ENCODE peak calls at places on chromosome X, in six cellular contexts. Y, K, V, U, S and L are unnamed samples.

GRCh38 chrX:45758738-45759397 is 558.2 kb upstream of the DIPK2B start:
- DNase-seq in Y (no peak), K (no peak), V (no peak), U (peak), S (peak), L (no peak)

GRCh38 chrX:110678591-110678990 is 117.0 kb downstream of the CHRDL1 start:
- DNase-seq in Y (no peak), K (no peak), V (no peak), U (no peak), S (no peak), L (no peak)

GRCh38 chrX:151973262-151973661 is 1.2 kb downstream of the GABRE start:
- DNase-seq in Y (no peak), K (no peak), V (no peak), U (no peak), S (peak), L (no peak)

GRCh38 chrX:45505214-45505613 is 304.5 kb upstream of the DIPK2B start:
- DNase-seq in Y (no peak), K (no peak), V (no peak), U (no peak), S (peak), L (no peak)

GRCh38 chrX:118519411-118520205 is 24.0 kb downstream of the DOCK11 start:
- DNase-seq in Y (no peak), K (no peak), V (no peak), U (no peak), S (peak), L (no peak)

GRCh38 chrX:115696939-115697338 is 136.0 kb downstream of the PLS3 start:
- DNase-seq in Y (no peak), K (no peak), V (no peak), U (no peak), S (no peak), L (no peak)

GRCh38 chrX:9885150-9885549 is 82.0 kb upstream of the CLDN34 start:
- DNase-seq in Y (no peak), K (peak), V (peak), U (peak), S (peak), L (peak)

GRCh38 chrX:44431206-44431605 is 87.7 kb upstream of the EFHC2 start:
- DNase-seq in Y (peak), K (no peak), V (no peak), U (no peak), S (peak), L (no peak)

GRCh38 chrX:69088171-69088938 is 76.9 kb downstream of the PJA1 start:
- DNase-seq in Y (no peak), K (no peak), V (no peak), U (no peak), S (peak), L (no peak)

GRCh38 chrX:136035663-136036062 is 50.4 kb downstream of the SLC9A6 start:
- DNase-seq in Y (no peak), K (no peak), V (no peak), U (no peak), S (no peak), L (no peak)

GRCh38 chrX:154793084-154793483 is 12.2 kb downstream of the MPP1 start:
- DNase-seq in Y (no peak), K (no peak), V (no peak), U (no peak), S (no peak), L (no peak)

GRCh38 chrX:124045109-124045508 is 83.6 kb downstream of the STAG2 start:
- DNase-seq in Y (no peak), K (no peak), V (no peak), U (no peak), S (peak), L (no peak)

GRCh38 chrX:10017866-10018265 is 50.7 kb downstream of the CLDN34 start:
- DNase-seq in Y (no peak), K (no peak), V (no peak), U (no peak), S (peak), L (no peak)

GRCh38 chrX:45699158-45699557 is 498.5 kb upstream of the DIPK2B start:
- DNase-seq in Y (no peak), K (no peak), V (no peak), U (no peak), S (peak), L (no peak)

GRCh38 chrX:13101439-13102139 is 57.2 kb upstream of the FAM9C start:
- DNase-seq in Y (no peak), K (no peak), V (peak), U (peak), S (peak), L (no peak)

GRCh38 chrX:81301877-81302276 is 100.0 kb downstream of the SH3BGRL start:
- DNase-seq in Y (no peak), K (no peak), V (no peak), U (no peak), S (no peak), L (no peak)

GRCh38 chrX:110327336-110327735 is 9.5 kb upstream of the AMMECR1 start:
- DNase-seq in Y (no peak), K (no peak), V (no peak), U (no peak), S (no peak), L (no peak)

GRCh38 chrX:13721819-13722527 is 12.4 kb downstream of the TRAPPC2 start:
- DNase-seq in Y (peak), K (no peak), V (no peak), U (no peak), S (peak), L (no peak)

GRCh38 chrX:40912576-40912975 is 172.7 kb upstream of the USP9X start:
- DNase-seq in Y (peak), K (no peak), V (no peak), U (no peak), S (peak), L (peak)

GRCh38 chrX:40005290-40006011 is 92.3 kb downstream of the BCOR start:
- DNase-seq in Y (no peak), K (no peak), V (no peak), U (no peak), S (no peak), L (no peak)

GRCh38 chrX:110374544-110374943 is 15.9 kb downstream of the RTL9 start:
- DNase-seq in Y (no peak), K (no peak), V (no peak), U (no peak), S (no peak), L (no peak)

GRCh38 chrX:131649741-131650140 is 105.9 kb downstream of the OR13H1 start:
- DNase-seq in Y (no peak), K (no peak), V (no peak), U (no peak), S (no peak), L (no peak)

GRCh38 chrX:109886122-109886761 is 116.7 kb upstream of the TMEM164 start:
- DNase-seq in Y (no peak), K (no peak), V (no peak), U (peak), S (peak), L (peak)

GRCh38 chrX:10749113-10749512 is 128.7 kb upstream of the MID1 start:
- DNase-seq in Y (no peak), K (no peak), V (no peak), U (no peak), S (peak), L (no peak)

GRCh38 chrX:151359341-151359740 is 37.7 kb upstream of the VMA21 start:
- DNase-seq in Y (no peak), K (no peak), V (no peak), U (no peak), S (no peak), L (no peak)

GRCh38 chrX:34893741-34894140 is 48.9 kb upstream of the FAM47B start:
- DNase-seq in Y (no peak), K (no peak), V (no peak), U (no peak), S (peak), L (no peak)

GRCh38 chrX:69505772-69506616 is 1.9 kb downstream of the NALF2 start:
- DNase-seq in Y (no peak), K (no peak), V (no peak), U (no peak), S (no peak), L (no peak)

GRCh38 chrX:1419545-1420355 is 27.8 kb upstream of the SLC25A6 start:
- DNase-seq in Y (no peak), K (no peak), V (no peak), U (peak), S (no peak), L (no peak)

GRCh38 chrX:39504850-39505259 is 592.9 kb downstream of the BCOR start:
- DNase-seq in Y (no peak), K (no peak), V (no peak), U (no peak), S (no peak), L (no peak)